ENCODE peak calls at places on chromosomes 4 and X, in ten cellular contexts. R, K, P, D, H, Q, G, W, F and X are unnamed samples.

GRCh38 chr4:145619639-145619996 is 433 bp downstream of the MMAA start:
- DNase-seq in R (peak), K (peak), P (peak), D (no peak), H (no peak), Q (no peak), G (peak), W (no peak), F (peak), X (no peak)

GRCh38 chrX:95974885-95975284 is 709.8 kb upstream of the DIAPH2 start:
- DNase-seq in R (no peak), K (no peak), P (no peak), D (no peak), H (no peak), Q (no peak), G (no peak), W (no peak), F (no peak), X (no peak)

GRCh38 chr4:5752803-5753184 is 41.8 kb downstream of the EVC start:
- DNase-seq in R (no peak), K (no peak), P (no peak), D (no peak), H (no peak), Q (no peak), G (no peak), W (no peak), F (no peak), X (no peak)

GRCh38 chr4:139297001-139297410 is 4.3 kb upstream of the NAA15 start:
- DNase-seq in R (no peak), K (peak), P (peak), D (no peak), H (no peak), Q (no peak), G (peak), W (no peak), F (no peak), X (no peak)

GRCh38 chrX:45324941-45325340 is 124.3 kb upstream of the DIPK2B start:
- DNase-seq in R (no peak), K (no peak), P (peak), D (no peak), H (no peak), Q (no peak), G (no peak), W (no peak), F (no peak), X (no peak)

GRCh38 chrX:50075630-50076349 is 125.0 kb downstream of the AKAP4 start:
- DNase-seq in R (no peak), K (no peak), P (no peak), D (no peak), H (no peak), Q (no peak), G (no peak), W (no peak), F (no peak), X (no peak)

GRCh38 chr4:151227731-151228130 is 49.2 kb upstream of the PRSS48 start:
- DNase-seq in R (peak), K (peak), P (peak), D (peak), H (no peak), Q (no peak), G (peak), W (peak), F (no peak), X (peak)

GRCh38 chr4:174222266-174222872 is 61.1 kb downstream of the FBXO8 start:
- DNase-seq in R (no peak), K (peak), P (peak), D (peak), H (peak), Q (peak), G (no peak), W (no peak), F (peak), X (no peak)

GRCh38 chr4:45131020-45131419 is 404.7 kb upstream of the GNPDA2 start:
- DNase-seq in R (no peak), K (no peak), P (no peak), D (no peak), H (no peak), Q (no peak), G (no peak), W (no peak), F (no peak), X (no peak)

GRCh38 chrX:31500920-31501319 is 429.1 kb upstream of the FTHL17 start:
- DNase-seq in R (no peak), K (no peak), P (peak), D (peak), H (no peak), Q (no peak), G (no peak), W (no peak), F (no peak), X (peak)

GRCh38 chr4:125315571-125316390 is 1.0 kb downstream of the FAT4 start:
- DNase-seq in R (no peak), K (peak), P (peak), D (peak), H (peak), Q (peak), G (peak), W (peak), F (no peak), X (no peak)

GRCh38 chr4:125317526-125317880 is 2.7 kb downstream of the FAT4 start:
- DNase-seq in R (no peak), K (peak), P (peak), D (peak), H (no peak), Q (peak), G (peak), W (peak), F (no peak), X (no peak)

GRCh38 chr4:125316391-125316780 is 1.6 kb downstream of the FAT4 start:
- DNase-seq in R (no peak), K (peak), P (no peak), D (no peak), H (no peak), Q (peak), G (no peak), W (peak), F (no peak), X (no peak)

GRCh38 chr4:125314676-125315570 is at the start of gene FAT4:
- DNase-seq in R (peak), K (peak), P (peak), D (peak), H (peak), Q (peak), G (peak), W (peak), F (peak), X (peak)

DNA sequence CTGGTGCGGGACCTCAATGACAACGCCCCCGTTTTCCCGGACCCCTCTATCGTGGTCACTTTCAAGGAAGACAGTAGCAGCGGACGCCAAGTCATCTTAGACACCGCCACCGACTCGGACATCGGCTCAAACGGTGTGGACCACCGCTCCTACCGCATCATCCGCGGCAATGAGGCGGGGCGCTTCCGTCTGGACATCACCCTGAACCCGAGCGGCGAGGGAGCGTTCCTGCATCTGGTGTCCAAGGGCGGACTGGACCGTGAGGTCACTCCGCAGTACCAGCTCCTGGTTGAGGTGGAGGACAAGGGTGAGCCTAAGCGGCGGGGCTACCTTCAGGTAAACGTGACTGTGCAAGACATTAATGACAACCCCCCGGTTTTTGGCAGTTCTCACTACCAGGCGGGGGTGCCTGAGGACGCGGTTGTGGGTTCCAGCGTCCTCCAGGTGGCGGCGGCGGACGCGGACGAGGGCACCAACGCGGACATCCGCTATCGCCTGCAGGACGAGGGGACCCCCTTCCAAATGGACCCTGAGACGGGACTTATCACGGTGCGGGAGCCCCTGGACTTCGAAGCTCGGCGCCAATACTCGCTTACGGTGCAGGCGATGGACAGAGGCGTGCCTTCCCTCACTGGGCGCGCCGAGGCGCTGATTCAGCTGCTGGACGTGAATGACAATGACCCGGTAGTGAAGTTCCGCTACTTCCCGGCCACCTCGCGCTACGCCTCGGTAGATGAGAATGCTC is 2.2 kb downstream of the FAT4 start:
- DNase-seq in R (no peak), K (peak), P (peak), D (peak), H (no peak), Q (peak), G (peak), W (peak), F (no peak), X (no peak)
- H3K4me3 ChIP-seq in R (peak), K (peak), P (peak), D (peak), H (no peak), Q (peak), G (peak), W (peak), F (no peak), X (peak)

GRCh38 chr4:113566015-113566795 is 195.3 kb downstream of the CAMK2D start:
- DNase-seq in R (no peak), K (no peak), P (no peak), D (no peak), H (no peak), Q (no peak), G (no peak), W (no peak), F (no peak), X (no peak)
- H3K4me3 ChIP-seq in R (no peak), K (no peak), P (no peak), D (no peak), H (no peak), Q (no peak), G (no peak), W (no peak), F (no peak), X (no peak)

DNA sequence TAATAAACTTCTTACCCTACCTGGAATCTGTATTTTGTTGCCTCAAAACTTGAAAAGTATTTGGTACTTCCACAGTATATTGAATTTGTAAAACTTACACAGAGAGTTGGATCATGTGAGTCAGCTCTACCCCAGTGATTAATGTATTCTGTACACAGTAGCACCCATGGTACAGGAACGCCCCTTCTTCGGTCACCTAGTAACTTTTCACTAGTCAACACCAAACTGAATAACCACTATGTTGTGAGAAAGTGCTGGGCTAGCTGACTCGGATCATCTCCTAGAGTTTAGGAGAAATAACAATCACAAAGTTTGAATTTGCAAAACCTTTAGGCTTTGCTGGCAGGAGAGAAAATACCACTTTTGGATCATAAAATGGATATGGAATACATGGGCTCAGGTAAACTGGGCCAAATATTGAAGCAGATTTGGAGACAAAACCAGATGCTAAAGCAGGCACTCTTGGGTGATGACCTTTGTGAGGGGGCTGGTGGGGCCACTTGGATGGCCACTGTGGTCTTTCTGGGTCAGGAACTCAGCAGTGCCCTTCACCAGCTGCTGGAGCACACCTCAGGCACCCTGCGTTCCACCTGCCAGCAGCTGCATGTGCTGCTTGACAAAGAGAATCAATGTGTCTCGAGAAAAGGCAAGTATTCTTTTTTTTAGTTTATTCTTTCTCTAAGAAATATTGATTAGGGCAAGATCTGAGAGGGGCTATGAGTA is at the start of gene DTHD1:
- DNase-seq in R (no peak), K (no peak), P (no peak), D (no peak), H (no peak), Q (no peak), G (no peak), W (no peak), F (no peak), X (no peak)
- H3K4me3 ChIP-seq in R (no peak), K (no peak), P (no peak), D (no peak), H (peak), Q (no peak), G (no peak), W (no peak), F (no peak), X (no peak)

DNA sequence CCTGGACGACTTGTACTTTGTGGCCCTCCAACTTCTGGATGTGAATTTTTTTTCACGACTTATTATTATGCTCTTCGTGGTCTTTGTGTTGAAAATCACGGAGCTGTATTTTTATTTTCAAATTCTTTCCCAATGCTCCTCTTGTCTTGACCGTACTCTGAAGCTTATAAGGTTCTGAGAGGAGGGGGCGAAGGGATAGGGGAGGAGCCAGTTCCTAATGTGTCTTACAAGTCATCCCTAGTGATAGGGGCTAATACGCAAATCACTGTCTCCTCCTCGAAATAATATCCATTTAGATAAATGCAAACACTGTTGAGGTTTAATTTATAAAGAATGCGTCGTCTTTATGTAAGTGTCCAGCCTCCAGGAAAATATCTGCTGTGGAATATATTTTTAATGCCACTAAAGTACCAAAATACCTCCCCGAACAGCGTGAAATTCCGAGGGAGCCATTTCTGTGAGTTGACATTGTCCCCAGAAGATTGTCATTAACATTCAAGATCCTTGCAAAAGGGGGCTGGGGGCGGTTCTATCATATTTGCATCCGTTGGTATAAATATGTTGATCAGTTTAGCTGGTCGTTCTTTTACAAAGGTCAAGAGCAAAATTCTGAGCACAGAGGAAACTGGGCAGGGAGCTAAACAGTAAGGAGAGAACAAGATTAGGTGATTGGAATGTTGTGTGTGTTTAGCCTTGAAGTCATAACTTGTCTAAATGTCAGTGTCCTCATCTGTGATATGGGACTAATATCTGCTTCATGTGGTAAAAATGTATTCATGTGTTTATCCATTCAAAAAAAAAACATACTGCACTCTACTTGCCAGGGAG is 3.7 kb upstream of the FAT1 start:
- DNase-seq in R (no peak), K (peak), P (no peak), D (peak), H (no peak), Q (no peak), G (no peak), W (no peak), F (no peak), X (no peak)
- H3K4me3 ChIP-seq in R (peak), K (peak), P (peak), D (peak), H (no peak), Q (peak), G (peak), W (peak), F (peak), X (peak)

GRCh38 chr4:76802546-76803021 is 95.4 kb downstream of the SOWAHB start:
- DNase-seq in R (no peak), K (peak), P (peak), D (peak), H (no peak), Q (no peak), G (no peak), W (no peak), F (no peak), X (no peak)

GRCh38 chr4:76799718-76800117 is 98.2 kb downstream of the SOWAHB start:
- DNase-seq in R (no peak), K (peak), P (no peak), D (no peak), H (no peak), Q (no peak), G (no peak), W (no peak), F (no peak), X (no peak)

GRCh38 chr4:76803522-76803921 is 94.4 kb downstream of the SOWAHB start:
- DNase-seq in R (peak), K (peak), P (peak), D (peak), H (no peak), Q (no peak), G (peak), W (no peak), F (no peak), X (peak)

GRCh38 chr4:76800902-76801301 is 97.0 kb downstream of the SOWAHB start:
- DNase-seq in R (no peak), K (no peak), P (no peak), D (no peak), H (no peak), Q (no peak), G (no peak), W (no peak), F (no peak), X (no peak)

DNA sequence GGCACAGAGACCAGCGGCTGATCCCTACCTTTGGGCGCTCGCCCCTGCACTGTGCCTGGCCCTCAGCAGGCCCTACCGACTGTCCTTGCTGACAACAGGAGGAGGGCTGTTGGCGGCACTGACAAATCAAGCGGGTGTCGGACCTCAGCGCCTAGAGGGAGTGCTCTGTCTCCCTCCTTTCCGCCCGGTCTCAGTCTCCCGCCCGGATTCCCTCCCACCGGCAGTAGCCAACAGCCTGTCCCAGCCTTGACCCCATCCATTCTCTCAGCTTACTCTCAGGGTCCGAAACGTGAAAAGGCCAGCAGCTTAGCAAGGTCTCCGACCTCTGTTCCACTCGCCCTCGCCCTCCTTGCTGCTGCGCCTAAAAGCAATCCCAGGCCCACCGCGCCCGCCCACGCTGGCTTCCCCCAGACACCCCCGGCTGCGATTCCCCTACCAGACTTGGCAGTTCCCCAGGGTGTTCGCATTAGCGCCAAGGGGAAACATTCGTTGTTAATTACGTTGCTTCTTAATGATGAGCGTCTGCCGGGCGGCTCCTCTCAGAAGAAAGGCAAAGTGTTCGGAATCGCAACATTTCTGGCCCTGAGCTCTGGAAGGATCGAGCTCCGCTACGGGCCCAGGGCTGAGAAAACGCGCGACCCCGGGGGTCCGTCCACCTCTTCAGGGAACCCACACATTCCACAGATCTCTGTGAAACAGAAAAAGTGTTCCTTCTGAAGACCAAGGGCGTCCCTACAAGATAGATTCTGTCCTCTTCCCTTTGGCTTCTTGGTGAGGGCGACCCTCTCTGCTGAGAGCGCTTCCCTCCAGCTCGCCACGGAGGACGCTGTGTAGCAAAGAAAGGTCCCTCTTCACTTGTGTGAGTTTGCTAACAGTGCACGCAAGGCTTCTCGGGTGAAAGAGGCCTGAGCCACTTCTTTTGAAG is 96.1 kb downstream of the SOWAHB start:
- DNase-seq in R (no peak), K (peak), P (no peak), D (peak), H (no peak), Q (peak), G (no peak), W (peak), F (no peak), X (no peak)
- H3K4me3 ChIP-seq in R (no peak), K (peak), P (no peak), D (no peak), H (no peak), Q (no peak), G (peak), W (peak), F (no peak), X (no peak)

GRCh38 chr4:183637461-183637860 is 21.5 kb downstream of the RWDD4 start:
- DNase-seq in R (no peak), K (peak), P (no peak), D (no peak), H (no peak), Q (no peak), G (no peak), W (no peak), F (no peak), X (no peak)

GRCh38 chr4:183635737-183636136 is 23.2 kb downstream of the RWDD4 start:
- DNase-seq in R (no peak), K (no peak), P (no peak), D (no peak), H (no peak), Q (no peak), G (no peak), W (no peak), F (no peak), X (no peak)

GRCh38 chr4:183636923-183637322 is 22.1 kb downstream of the RWDD4 start:
- DNase-seq in R (no peak), K (peak), P (no peak), D (no peak), H (no peak), Q (no peak), G (no peak), W (no peak), F (no peak), X (no peak)

GRCh38 chr4:183635333-183635732 is 23.7 kb downstream of the RWDD4 start:
- DNase-seq in R (no peak), K (no peak), P (peak), D (peak), H (no peak), Q (no peak), G (no peak), W (no peak), F (no peak), X (no peak)

GRCh38 chr4:183636488-183636887 is 22.5 kb downstream of the RWDD4 start:
- DNase-seq in R (no peak), K (no peak), P (no peak), D (no peak), H (no peak), Q (no peak), G (no peak), W (no peak), F (no peak), X (no peak)
- H3K4me3 ChIP-seq in R (no peak), K (no peak), P (no peak), D (no peak), H (no peak), Q (no peak), G (no peak), W (no peak), F (no peak), X (no peak)

DNA sequence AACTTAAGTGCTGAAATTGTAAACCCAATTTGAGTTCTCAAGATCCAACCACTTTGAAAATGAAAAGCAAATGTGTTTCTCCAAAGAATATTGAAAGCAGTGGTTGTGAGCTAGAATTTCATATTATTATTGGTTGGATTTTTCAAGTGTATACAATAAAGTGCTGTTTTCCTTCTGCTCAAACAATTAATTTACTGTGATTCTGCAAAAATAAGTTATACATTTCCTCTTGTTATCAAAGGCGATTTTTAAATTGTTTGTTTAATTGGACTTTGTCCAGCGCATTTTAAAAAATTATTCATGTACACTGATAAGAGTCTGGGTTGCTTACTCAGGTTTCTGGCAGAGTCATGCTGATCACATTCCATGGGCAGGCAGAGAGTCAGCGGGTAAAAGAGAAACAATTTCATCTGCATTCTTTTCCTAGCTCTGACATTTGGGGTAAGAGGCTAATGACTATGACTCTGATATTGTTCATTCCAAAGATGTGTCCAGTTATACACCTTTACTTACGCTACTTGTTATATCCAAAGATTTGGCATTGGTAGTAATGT is 8.9 kb downstream of the FAT4 start:
- DNase-seq in R (no peak), K (peak), P (peak), D (peak), H (no peak), Q (no peak), G (peak), W (no peak), F (no peak), X (no peak)
- H3K4me3 ChIP-seq in R (no peak), K (peak), P (peak), D (no peak), H (no peak), Q (no peak), G (peak), W (peak), F (no peak), X (no peak)